ENCODE peak calls at places on chromosomes 16 and 17, in six cellular contexts. One of them, this sample, is unnamed.

GRCh38 chr17:33082529-33083148 is 91.0 kb downstream of the SPACA3 start:
- DNase-seq in AG10803: no peak
- DNase-seq in GM10248: no peak
- DNase-seq in activated CD8-positive, alpha-beta T cell treated with anti-CD3 and anti-CD28 coated beads for 36 hours: no peak
- DNase-seq in adrenal gland: no peak
- DNase-seq in left ventricle myocardium inferior: no peak
- DNase-seq in this sample: no peak

GRCh38 chr16:89920723-89921122 is 2.1 kb downstream of the MC1R start:
- DNase-seq in AG10803: peak
- DNase-seq in GM10248: no peak
- DNase-seq in activated CD8-positive, alpha-beta T cell treated with anti-CD3 and anti-CD28 coated beads for 36 hours: no peak
- DNase-seq in adrenal gland: peak
- DNase-seq in left ventricle myocardium inferior: no peak
- DNase-seq in this sample: no peak

GRCh38 chr16:10561001-10561400 is 19.4 kb downstream of the EMP2 start:
- DNase-seq in AG10803: no peak
- DNase-seq in GM10248: no peak
- DNase-seq in activated CD8-positive, alpha-beta T cell treated with anti-CD3 and anti-CD28 coated beads for 36 hours: no peak
- DNase-seq in adrenal gland: no peak
- DNase-seq in left ventricle myocardium inferior: no peak
- DNase-seq in this sample: no peak

GRCh38 chr17:2468270-2468669 is 43.4 kb downstream of the METTL16 start:
- DNase-seq in AG10803: peak
- DNase-seq in GM10248: no peak
- DNase-seq in activated CD8-positive, alpha-beta T cell treated with anti-CD3 and anti-CD28 coated beads for 36 hours: no peak
- DNase-seq in adrenal gland: no peak
- DNase-seq in left ventricle myocardium inferior: no peak
- DNase-seq in this sample: no peak

GRCh38 chr17:62592305-62593099 is 35.0 kb upstream of the MRC2 start:
- DNase-seq in AG10803: peak
- DNase-seq in GM10248: no peak
- DNase-seq in activated CD8-positive, alpha-beta T cell treated with anti-CD3 and anti-CD28 coated beads for 36 hours: no peak
- DNase-seq in adrenal gland: no peak
- DNase-seq in left ventricle myocardium inferior: no peak
- DNase-seq in this sample: no peak

GRCh38 chr16:79597775-79598174 is 2.8 kb downstream of the MAF start:
- DNase-seq in AG10803: no peak
- DNase-seq in GM10248: no peak
- DNase-seq in activated CD8-positive, alpha-beta T cell treated with anti-CD3 and anti-CD28 coated beads for 36 hours: no peak
- DNase-seq in adrenal gland: no peak
- DNase-seq in left ventricle myocardium inferior: no peak
- DNase-seq in this sample: no peak

GRCh38 chr17:8020251-8020650 is 17.8 kb downstream of the GUCY2D start:
- DNase-seq in AG10803: no peak
- DNase-seq in GM10248: no peak
- DNase-seq in activated CD8-positive, alpha-beta T cell treated with anti-CD3 and anti-CD28 coated beads for 36 hours: no peak
- DNase-seq in adrenal gland: no peak
- DNase-seq in left ventricle myocardium inferior: no peak
- DNase-seq in this sample: no peak

GRCh38 chr16:89575247-89576172 is at the start of gene CPNE7:
- DNase-seq in AG10803: no peak
- DNase-seq in GM10248: peak
- DNase-seq in activated CD8-positive, alpha-beta T cell treated with anti-CD3 and anti-CD28 coated beads for 36 hours: no peak
- DNase-seq in adrenal gland: no peak
- DNase-seq in left ventricle myocardium inferior: no peak
- DNase-seq in this sample: no peak

GRCh38 chr17:7851438-7852261 is 3.2 kb upstream of the TMEM88 start:
- DNase-seq in AG10803: peak
- DNase-seq in GM10248: peak
- DNase-seq in activated CD8-positive, alpha-beta T cell treated with anti-CD3 and anti-CD28 coated beads for 36 hours: peak
- DNase-seq in adrenal gland: peak
- DNase-seq in left ventricle myocardium inferior: peak
- DNase-seq in this sample: peak

GRCh38 chr17:67092291-67092690 is 47.9 kb downstream of the CACNG1 start:
- DNase-seq in AG10803: no peak
- DNase-seq in GM10248: no peak
- DNase-seq in activated CD8-positive, alpha-beta T cell treated with anti-CD3 and anti-CD28 coated beads for 36 hours: no peak
- DNase-seq in adrenal gland: no peak
- DNase-seq in left ventricle myocardium inferior: no peak
- DNase-seq in this sample: no peak

GRCh38 chr16:47158991-47159390 is 15.2 kb upstream of the NETO2 start:
- DNase-seq in AG10803: no peak
- DNase-seq in GM10248: no peak
- DNase-seq in activated CD8-positive, alpha-beta T cell treated with anti-CD3 and anti-CD28 coated beads for 36 hours: no peak
- DNase-seq in adrenal gland: no peak
- DNase-seq in left ventricle myocardium inferior: no peak
- DNase-seq in this sample: no peak

GRCh38 chr16:58515871-58516767 is 802 bp downstream of the SETD6 start:
- DNase-seq in AG10803: no peak
- DNase-seq in GM10248: peak
- DNase-seq in activated CD8-positive, alpha-beta T cell treated with anti-CD3 and anti-CD28 coated beads for 36 hours: peak
- DNase-seq in adrenal gland: no peak
- DNase-seq in left ventricle myocardium inferior: no peak
- DNase-seq in this sample: no peak

GRCh38 chr17:44652727-44653126 is 3.5 kb upstream of the MEIOC start:
- DNase-seq in AG10803: no peak
- DNase-seq in GM10248: no peak
- DNase-seq in activated CD8-positive, alpha-beta T cell treated with anti-CD3 and anti-CD28 coated beads for 36 hours: no peak
- DNase-seq in adrenal gland: no peak
- DNase-seq in left ventricle myocardium inferior: no peak
- DNase-seq in this sample: no peak

GRCh38 chr17:77374170-77374936 is 233.6 kb downstream of the SEC14L1 start:
- DNase-seq in AG10803: peak
- DNase-seq in GM10248: peak
- DNase-seq in activated CD8-positive, alpha-beta T cell treated with anti-CD3 and anti-CD28 coated beads for 36 hours: peak
- DNase-seq in adrenal gland: peak
- DNase-seq in left ventricle myocardium inferior: peak
- DNase-seq in this sample: peak

GRCh38 chr16:85550422-85551318 is 62.5 kb upstream of the GSE1 start:
- DNase-seq in AG10803: no peak
- DNase-seq in GM10248: no peak
- DNase-seq in activated CD8-positive, alpha-beta T cell treated with anti-CD3 and anti-CD28 coated beads for 36 hours: no peak
- DNase-seq in adrenal gland: no peak
- DNase-seq in left ventricle myocardium inferior: no peak
- DNase-seq in this sample: no peak

GRCh38 chr16:8589293-8590160 is 784 bp downstream of the TMEM114 start:
- DNase-seq in AG10803: no peak
- DNase-seq in GM10248: no peak
- DNase-seq in activated CD8-positive, alpha-beta T cell treated with anti-CD3 and anti-CD28 coated beads for 36 hours: no peak
- DNase-seq in adrenal gland: no peak
- DNase-seq in left ventricle myocardium inferior: no peak
- DNase-seq in this sample: no peak

GRCh38 chr16:30185141-30185682 is 1.8 kb downstream of the CORO1A start:
- DNase-seq in AG10803: no peak
- DNase-seq in GM10248: peak
- DNase-seq in activated CD8-positive, alpha-beta T cell treated with anti-CD3 and anti-CD28 coated beads for 36 hours: peak
- DNase-seq in adrenal gland: peak
- DNase-seq in left ventricle myocardium inferior: peak
- DNase-seq in this sample: no peak

GRCh38 chr17:59767176-59767575 is 59.7 kb downstream of the VMP1 start:
- DNase-seq in AG10803: no peak
- DNase-seq in GM10248: no peak
- DNase-seq in activated CD8-positive, alpha-beta T cell treated with anti-CD3 and anti-CD28 coated beads for 36 hours: no peak
- DNase-seq in adrenal gland: no peak
- DNase-seq in left ventricle myocardium inferior: no peak
- DNase-seq in this sample: no peak

GRCh38 chr17:37769050-37769449 is 24.2 kb upstream of the HNF1B start:
- DNase-seq in AG10803: no peak
- DNase-seq in GM10248: no peak
- DNase-seq in activated CD8-positive, alpha-beta T cell treated with anti-CD3 and anti-CD28 coated beads for 36 hours: no peak
- DNase-seq in adrenal gland: no peak
- DNase-seq in left ventricle myocardium inferior: no peak
- DNase-seq in this sample: no peak

GRCh38 chr17:48644159-48644558 is 18.0 kb upstream of the HOXB9 start:
- DNase-seq in AG10803: peak
- DNase-seq in GM10248: no peak
- DNase-seq in activated CD8-positive, alpha-beta T cell treated with anti-CD3 and anti-CD28 coated beads for 36 hours: no peak
- DNase-seq in adrenal gland: no peak
- DNase-seq in left ventricle myocardium inferior: no peak
- DNase-seq in this sample: no peak

GRCh38 chr17:48644910-48645557 is 18.9 kb upstream of the HOXB9 start:
- DNase-seq in AG10803: no peak
- DNase-seq in GM10248: no peak
- DNase-seq in activated CD8-positive, alpha-beta T cell treated with anti-CD3 and anti-CD28 coated beads for 36 hours: no peak
- DNase-seq in adrenal gland: no peak
- DNase-seq in left ventricle myocardium inferior: no peak
- DNase-seq in this sample: no peak

GRCh38 chr17:48642059-48642842 is 16.1 kb upstream of the HOXB9 start:
- DNase-seq in AG10803: peak
- DNase-seq in GM10248: no peak
- DNase-seq in activated CD8-positive, alpha-beta T cell treated with anti-CD3 and anti-CD28 coated beads for 36 hours: no peak
- DNase-seq in adrenal gland: no peak
- DNase-seq in left ventricle myocardium inferior: no peak
- DNase-seq in this sample: no peak

GRCh38 chr17:48642843-48643696 is 16.9 kb upstream of the HOXB9 start:
- DNase-seq in AG10803: no peak
- DNase-seq in GM10248: no peak
- DNase-seq in activated CD8-positive, alpha-beta T cell treated with anti-CD3 and anti-CD28 coated beads for 36 hours: no peak
- DNase-seq in adrenal gland: no peak
- DNase-seq in left ventricle myocardium inferior: no peak
- DNase-seq in this sample: no peak

GRCh38 chr17:48643697-48644012 is 17.5 kb upstream of the HOXB9 start:
- DNase-seq in AG10803: peak
- DNase-seq in GM10248: no peak
- DNase-seq in activated CD8-positive, alpha-beta T cell treated with anti-CD3 and anti-CD28 coated beads for 36 hours: no peak
- DNase-seq in adrenal gland: no peak
- DNase-seq in left ventricle myocardium inferior: no peak
- DNase-seq in this sample: no peak
- TF ChIP-seq CTCF in AG10803: no peak
- TF ChIP-seq CTCF in GM10248: no peak
- TF ChIP-seq CTCF in activated CD8-positive, alpha-beta T cell treated with anti-CD3 and anti-CD28 coated beads for 36 hours: no peak
- TF ChIP-seq CTCF in adrenal gland: no peak
- TF ChIP-seq CTCF in left ventricle myocardium inferior: no peak
- TF ChIP-seq CTCF in this sample: no peak

GRCh38 chr17:42441717-42442565 is 16.7 kb upstream of the ATP6V0A1 start:
- DNase-seq in AG10803: no peak
- DNase-seq in GM10248: no peak
- DNase-seq in activated CD8-positive, alpha-beta T cell treated with anti-CD3 and anti-CD28 coated beads for 36 hours: no peak
- DNase-seq in adrenal gland: no peak
- DNase-seq in left ventricle myocardium inferior: no peak
- DNase-seq in this sample: no peak

GRCh38 chr17:42436401-42436800 is 13.3 kb upstream of the CAVIN1 start:
- DNase-seq in AG10803: peak
- DNase-seq in GM10248: no peak
- DNase-seq in activated CD8-positive, alpha-beta T cell treated with anti-CD3 and anti-CD28 coated beads for 36 hours: no peak
- DNase-seq in adrenal gland: no peak
- DNase-seq in left ventricle myocardium inferior: no peak
- DNase-seq in this sample: no peak

GRCh38 chr17:42438600-42439567 is 15.8 kb upstream of the CAVIN1 start:
- DNase-seq in AG10803: peak
- DNase-seq in GM10248: no peak
- DNase-seq in activated CD8-positive, alpha-beta T cell treated with anti-CD3 and anti-CD28 coated beads for 36 hours: peak
- DNase-seq in adrenal gland: no peak
- DNase-seq in left ventricle myocardium inferior: no peak
- DNase-seq in this sample: peak
- TF ChIP-seq CTCF in AG10803: peak
- TF ChIP-seq CTCF in GM10248: peak
- TF ChIP-seq CTCF in activated CD8-positive, alpha-beta T cell treated with anti-CD3 and anti-CD28 coated beads for 36 hours: peak
- TF ChIP-seq CTCF in adrenal gland: no peak
- TF ChIP-seq CTCF in left ventricle myocardium inferior: peak
- TF ChIP-seq CTCF in this sample: peak

DNA sequence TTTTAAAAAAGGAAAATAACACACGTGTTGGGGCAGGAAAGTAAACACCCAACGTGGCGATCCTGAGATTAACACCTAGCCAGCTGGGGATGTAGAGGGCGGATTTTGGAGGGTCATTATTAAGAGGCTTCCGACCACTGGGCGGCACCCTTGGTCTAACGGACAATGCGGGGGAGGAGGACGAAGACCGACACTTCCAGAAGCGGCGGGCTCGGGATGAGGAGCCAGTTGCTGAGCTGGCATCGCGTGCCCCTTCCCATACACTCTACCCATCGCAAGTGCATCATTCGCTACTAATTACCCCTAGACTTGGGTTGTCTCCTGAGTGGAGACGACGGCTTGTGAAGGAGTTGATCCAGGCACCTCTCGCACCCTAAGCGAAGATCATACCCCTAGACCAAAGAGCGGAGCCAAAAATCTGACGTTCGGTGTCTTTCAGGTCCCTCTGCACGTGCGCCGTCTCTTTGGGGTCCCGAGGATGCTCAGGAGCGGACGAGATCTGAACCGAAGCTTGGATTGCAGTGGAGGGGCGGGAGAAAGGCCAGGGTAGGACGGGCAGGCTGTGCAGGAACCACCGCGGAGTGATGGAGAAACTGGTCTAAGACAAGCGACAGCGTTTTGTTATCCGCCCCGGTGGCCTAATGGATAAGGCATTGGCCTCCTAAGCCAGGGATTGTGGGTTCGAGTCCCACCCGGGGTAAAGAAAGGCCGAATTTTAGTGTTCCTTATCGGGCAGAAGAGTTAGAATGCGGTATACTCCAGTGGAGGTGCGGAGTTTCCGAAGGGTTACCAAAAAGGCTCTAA is 17.6 kb downstream of the ZNF213 start:
- DNase-seq in AG10803: peak
- DNase-seq in GM10248: peak
- DNase-seq in activated CD8-positive, alpha-beta T cell treated with anti-CD3 and anti-CD28 coated beads for 36 hours: peak
- DNase-seq in adrenal gland: peak
- DNase-seq in left ventricle myocardium inferior: peak
- DNase-seq in this sample: peak
- TF ChIP-seq CTCF in AG10803: peak
- TF ChIP-seq CTCF in GM10248: peak
- TF ChIP-seq CTCF in activated CD8-positive, alpha-beta T cell treated with anti-CD3 and anti-CD28 coated beads for 36 hours: no peak
- TF ChIP-seq CTCF in adrenal gland: peak
- TF ChIP-seq CTCF in left ventricle myocardium inferior: peak
- TF ChIP-seq CTCF in this sample: peak

GRCh38 chr16:19555938-19556778 is 655 bp downstream of the VPS35L start:
- DNase-seq in AG10803: peak
- DNase-seq in GM10248: peak
- DNase-seq in activated CD8-positive, alpha-beta T cell treated with anti-CD3 and anti-CD28 coated beads for 36 hours: peak
- DNase-seq in adrenal gland: peak
- DNase-seq in left ventricle myocardium inferior: no peak
- DNase-seq in this sample: peak
- TF ChIP-seq CTCF in AG10803: peak
- TF ChIP-seq CTCF in GM10248: no peak
- TF ChIP-seq CTCF in activated CD8-positive, alpha-beta T cell treated with anti-CD3 and anti-CD28 coated beads for 36 hours: peak
- TF ChIP-seq CTCF in adrenal gland: no peak
- TF ChIP-seq CTCF in left ventricle myocardium inferior: peak
- TF ChIP-seq CTCF in this sample: peak

This sample was measured in neural crest cell.